ENCODE peak calls at places on chromosomes 16 and 17, in seven cellular contexts. I is HepG2, Z is H1, K is GM12878, A is SK-N-SH, S is K562, B is HCT116. W is an unnamed sample.

GRCh38 chr17:45336390-45337182 is 19.8 kb upstream of the MAP3K14 start:
- DNase-seq in I (no peak), A (no peak), K (no peak), B (no peak), S (peak), Z (no peak), W (no peak)

GRCh38 chr17:81476635-81477034 is 36.0 kb downstream of the ACTG1 start:
- DNase-seq in K (no peak), S (no peak), Z (no peak), A (no peak), B (no peak), I (no peak), W (no peak)

GRCh38 chr17:37885136-37885535 is 39.1 kb upstream of the TBC1D3K start:
- DNase-seq in Z (no peak), I (peak), K (no peak), B (no peak), A (no peak), S (no peak), W (no peak)

GRCh38 chr16:71467810-71468209 is 5.8 kb upstream of the ZNF23 start:
- DNase-seq in S (peak), B (no peak), Z (no peak), I (peak), K (no peak), A (no peak), W (peak)

GRCh38 chr17:74907012-74907411 is 13.6 kb upstream of the FADS6 start:
- DNase-seq in A (no peak), K (no peak), B (no peak), Z (no peak), I (no peak), S (no peak), W (no peak)

GRCh38 chr16:1791256-1791942 is 2.1 kb downstream of the IGFALS start:
- DNase-seq in Z (no peak), S (no peak), B (no peak), A (no peak), I (no peak), K (no peak), W (no peak)

GRCh38 chr17:35568561-35568960 is 7.9 kb upstream of the SLFN14 start:
- DNase-seq in K (no peak), Z (no peak), I (peak), S (peak), A (peak), B (no peak), W (peak)

GRCh38 chr17:73435412-73435811 is 123.6 kb upstream of the CDC42EP4 start:
- DNase-seq in K (no peak), I (no peak), A (no peak), Z (no peak), S (no peak), B (no peak), W (no peak)

GRCh38 chr16:17261197-17261858 is 209.4 kb downstream of the XYLT1 start:
- DNase-seq in S (no peak), A (no peak), Z (no peak), B (no peak), I (no peak), K (no peak), W (peak)

GRCh38 chr17:40373324-40373723 is 8.8 kb upstream of the GJD3 start:
- DNase-seq in S (no peak), B (no peak), I (no peak), K (no peak), A (no peak), Z (no peak), W (no peak)
- TF ChIP-seq JUND in S (no peak), B (no peak), I (no peak), K (no peak), A (no peak), Z (no peak), W (no peak)

DNA sequence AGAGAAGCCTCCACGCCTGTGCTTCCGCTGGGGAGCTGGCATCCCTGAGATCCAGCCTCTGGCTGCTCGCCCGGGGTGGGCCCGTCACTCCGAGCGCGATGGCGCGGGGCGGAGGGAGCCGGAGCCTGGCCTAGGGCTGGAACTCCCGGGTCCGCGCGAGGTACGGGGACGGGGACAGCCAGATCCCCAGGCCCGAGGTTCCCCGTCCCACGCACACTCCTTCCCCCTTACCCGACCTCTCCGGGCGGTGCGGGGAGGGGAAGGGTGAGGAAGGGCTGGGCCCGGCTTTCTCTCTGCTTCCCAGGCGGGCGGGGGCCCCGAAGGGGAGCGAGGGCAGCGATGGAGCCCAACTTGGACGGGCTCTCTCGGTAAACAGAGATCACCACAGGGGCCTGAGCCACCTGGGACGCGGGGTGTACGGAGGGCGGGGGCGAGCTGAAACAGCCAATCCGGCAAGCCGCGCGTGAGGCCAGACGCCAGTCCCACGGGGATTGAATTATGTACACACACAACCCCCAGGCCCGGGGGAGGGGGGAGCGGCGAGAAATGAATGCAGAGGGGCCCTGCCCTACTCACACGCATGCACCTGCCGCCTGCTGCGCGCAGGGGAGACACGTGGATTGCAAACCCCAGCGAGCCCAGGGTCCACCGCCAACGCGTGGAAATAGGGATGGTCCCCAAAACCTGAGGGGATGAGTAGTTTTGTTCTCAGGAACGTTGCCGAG is at the start of gene SLC16A11:
- DNase-seq in B (no peak), I (no peak), S (no peak), Z (peak), K (no peak), A (peak), W (no peak)
- TF ChIP-seq JUND in B (no peak), I (no peak), S (no peak), Z (no peak), K (no peak), A (no peak), W (no peak)

GRCh38 chr16:79167893-79168292 is 432.6 kb downstream of the MAF start:
- DNase-seq in S (no peak), K (no peak), A (no peak), I (no peak), Z (no peak), B (no peak), W (no peak)

GRCh38 chr16:79165541-79165940 is 435.0 kb downstream of the MAF start:
- DNase-seq in I (no peak), K (no peak), B (no peak), S (no peak), A (no peak), Z (no peak), W (no peak)

GRCh38 chr16:79169239-79169638 is 431.3 kb downstream of the MAF start:
- DNase-seq in Z (no peak), S (no peak), A (no peak), I (no peak), K (no peak), B (no peak), W (no peak)

GRCh38 chr16:79170565-79171242 is 429.8 kb downstream of the MAF start:
- DNase-seq in I (no peak), S (no peak), B (no peak), K (no peak), A (no peak), Z (no peak), W (no peak)

DNA sequence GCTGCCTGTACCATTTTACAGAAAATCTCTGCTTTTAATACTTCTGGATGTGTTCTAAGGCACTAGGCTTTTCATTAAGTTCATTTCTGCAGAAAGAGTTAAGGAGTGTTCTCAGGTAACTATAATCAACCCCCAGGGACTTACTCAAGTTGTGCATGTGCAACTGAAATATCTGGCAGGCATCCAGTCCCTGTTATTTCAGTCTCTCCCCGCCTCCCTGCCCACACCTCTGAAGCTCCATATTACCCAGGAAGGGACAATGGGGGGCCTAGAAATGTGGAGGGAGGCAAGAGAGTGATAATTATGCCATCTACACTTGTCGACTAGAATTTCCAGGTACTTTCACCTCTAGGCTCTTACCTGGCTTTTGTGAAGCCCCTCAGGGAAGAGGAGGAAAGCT is 432.2 kb downstream of the MAF start:
- DNase-seq in S (no peak), A (no peak), Z (no peak), K (no peak), B (no peak), I (no peak), W (no peak)
- TF ChIP-seq JUND in S (no peak), A (no peak), Z (no peak), K (no peak), B (no peak), I (no peak), W (no peak)

GRCh38 chr16:51982715-51983680 is 563.9 kb downstream of the TOX3 start:
- DNase-seq in S (peak), Z (peak), I (peak), A (peak), B (peak), K (no peak), W (peak)
- TF ChIP-seq JUND in S (no peak), Z (no peak), I (no peak), A (no peak), B (no peak), K (no peak), W (no peak)

GRCh38 chr17:1241904-1242303 is 28.3 kb upstream of the BHLHA9 start:
- DNase-seq in Z (no peak), A (peak), K (no peak), I (no peak), B (no peak), S (no peak), W (no peak)
- TF ChIP-seq JUND in Z (no peak), A (no peak), K (no peak), I (no peak), B (no peak), S (no peak), W (no peak)

DNA sequence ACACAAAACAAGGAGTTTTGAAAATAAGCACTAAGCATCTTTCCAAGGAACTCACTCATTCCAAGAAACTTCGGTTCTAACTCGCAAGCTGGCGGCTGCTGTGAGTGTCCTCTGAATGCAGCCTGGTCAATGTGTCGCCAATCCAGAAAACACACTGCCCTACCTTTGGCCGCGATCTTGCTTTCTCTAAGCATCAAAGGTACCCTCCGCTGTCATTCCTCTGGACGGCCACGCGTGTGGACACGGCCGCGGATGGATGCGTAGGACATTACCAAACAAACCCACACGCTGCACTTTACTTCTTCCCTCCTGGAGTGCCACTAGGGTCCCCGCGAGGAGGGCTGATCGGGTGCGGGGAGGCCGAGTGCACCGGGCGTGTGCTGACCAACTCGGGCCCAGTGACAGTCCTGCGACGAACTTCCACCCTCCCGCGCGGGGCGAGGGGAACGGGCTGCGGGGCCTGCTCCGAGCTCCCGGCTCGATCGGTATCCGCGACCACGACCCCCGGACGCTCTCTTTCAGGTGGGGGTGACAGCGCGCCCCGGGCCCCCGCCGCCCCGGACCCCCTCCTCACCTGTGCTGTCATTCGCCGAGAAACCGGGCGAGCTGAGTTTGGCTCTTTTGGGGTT is 1.1 kb downstream of the CREBBP start:
- DNase-seq in B (no peak), A (peak), I (no peak), S (peak), K (no peak), Z (no peak), W (no peak)
- TF ChIP-seq JUND in B (no peak), A (no peak), I (no peak), S (no peak), K (no peak), Z (no peak), W (no peak)

GRCh38 chr17:8163978-8164814 is 1.4 kb upstream of the VAMP2 start:
- DNase-seq in A (no peak), Z (no peak), K (no peak), B (no peak), I (no peak), S (peak), W (peak)
- TF ChIP-seq JUND in A (no peak), Z (no peak), K (no peak), B (no peak), I (no peak), S (no peak), W (no peak)

DNA sequence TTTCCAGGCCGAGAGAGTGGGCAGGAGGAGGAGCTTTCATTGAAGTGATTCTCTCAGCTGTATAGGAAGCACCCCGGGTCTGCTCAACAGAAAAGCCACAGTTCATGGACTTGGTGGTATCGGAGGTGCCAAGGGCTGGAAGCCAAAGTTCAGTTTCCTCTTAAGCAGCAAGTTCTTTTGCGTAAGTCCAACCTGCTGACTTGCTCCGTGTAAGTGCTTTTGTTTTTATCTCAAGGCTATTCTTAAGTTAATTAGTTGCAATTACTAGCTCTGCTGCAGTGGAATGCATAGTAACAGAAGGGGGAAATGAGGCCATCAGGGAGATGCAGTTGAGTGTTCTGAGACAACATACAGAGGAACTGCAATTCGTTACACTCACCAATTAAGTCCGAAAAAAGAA is 44.6 kb downstream of the SMIM36 start:
- DNase-seq in I (no peak), B (no peak), S (no peak), Z (no peak), A (no peak), K (peak), W (no peak)
- TF ChIP-seq JUND in I (no peak), B (no peak), S (no peak), Z (no peak), A (no peak), K (no peak), W (no peak)

GRCh38 chr17:16987830-16988601 is 16.1 kb upstream of the TNFRSF13B start:
- DNase-seq in I (no peak), A (no peak), S (peak), K (peak), Z (no peak), B (no peak), W (no peak)
- TF ChIP-seq JUND in I (no peak), A (no peak), S (no peak), K (peak), Z (no peak), B (no peak), W (no peak)

GRCh38 chr16:10618710-10619209 is 38.4 kb upstream of the EMP2 start:
- DNase-seq in A (no peak), K (no peak), S (no peak), I (no peak), Z (peak), B (no peak), W (no peak)

GRCh38 chr16:10619271-10619849 is 39.0 kb upstream of the EMP2 start:
- DNase-seq in Z (peak), A (peak), K (no peak), I (no peak), B (no peak), S (peak), W (no peak)

GRCh38 chr16:10616744-10617640 is 36.6 kb upstream of the EMP2 start:
- DNase-seq in S (peak), I (peak), B (peak), K (no peak), Z (peak), A (peak), W (peak)

GRCh38 chr16:10616395-10616743 is 36.0 kb upstream of the EMP2 start:
- DNase-seq in K (no peak), A (no peak), S (no peak), B (no peak), Z (no peak), I (no peak), W (no peak)

DNA sequence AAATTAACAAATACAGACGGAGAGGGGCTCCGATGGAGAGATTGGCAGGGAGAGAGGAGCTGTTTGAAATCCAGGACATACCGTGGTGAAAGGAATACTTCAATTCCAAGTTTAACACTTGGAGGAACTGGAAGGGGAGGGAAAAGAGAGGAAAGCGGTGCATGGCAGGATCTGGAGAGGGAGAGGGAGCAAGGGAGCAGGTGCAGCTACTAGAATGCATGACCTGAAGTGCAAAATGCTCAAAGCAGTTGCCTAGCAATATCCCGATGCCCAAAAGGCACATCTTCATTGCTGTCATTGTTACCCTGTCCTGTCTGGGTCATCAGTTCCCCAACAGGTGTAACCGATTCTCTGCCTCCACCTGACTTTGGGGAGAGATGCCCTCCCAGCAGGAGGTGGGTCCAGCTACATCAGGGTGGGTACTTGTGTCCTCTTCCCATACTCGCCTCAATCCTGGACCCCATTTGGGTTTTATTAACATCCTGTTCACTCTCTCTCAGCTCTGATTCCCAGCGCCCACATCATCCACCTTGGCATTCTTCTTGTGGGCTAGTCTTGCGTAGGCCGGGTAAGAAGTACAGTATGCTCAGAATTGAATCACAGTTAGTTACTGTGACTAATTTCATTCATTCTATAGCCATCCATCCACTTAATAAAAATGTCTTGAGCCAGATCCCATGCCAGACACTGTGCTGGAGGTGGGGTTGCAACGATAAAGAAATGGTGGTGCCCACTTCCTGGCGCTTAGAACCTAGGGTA is 37.4 kb upstream of the EMP2 start:
- DNase-seq in A (no peak), Z (no peak), S (no peak), K (no peak), B (no peak), I (no peak), W (no peak)
- TF ChIP-seq JUND in A (no peak), Z (no peak), S (no peak), K (no peak), B (no peak), I (no peak), W (no peak)

W was measured in T47D.